ENCODE peak calls at places on chromosomes 6 and 20, in six cellular contexts. Q is fibroblast of villous mesenchyme, P is AG08396, R is substantia nigra, C is KBM-7, M is NCI-H748 treated with DMSO at 0.1 percent for 48 hours. G is an unnamed sample.

GRCh38 chr6:108353853-108354252 is 59.0 kb downstream of the AFG1L start:
- DNase-seq in Q (no peak), P (no peak), R (no peak), C (peak; percentile 32), M (no peak), G (no peak)

GRCh38 chr20:58709013-58709702 is 16.6 kb downstream of the NPEPL1 start:
- DNase-seq in Q (no peak), P (no peak), R (no peak), C (no peak), M (no peak), G (no peak)

GRCh38 chr6:23218751-23219150 is 649.4 kb downstream of the HDGFL1 start:
- DNase-seq in Q (no peak), P (no peak), R (no peak), C (no peak), M (peak; percentile 92), G (no peak)

GRCh38 chr6:137931849-137932465 is 64.9 kb downstream of the TNFAIP3 start:
- DNase-seq in Q (no peak), P (no peak), R (no peak), C (no peak), M (no peak), G (no peak)

GRCh38 chr6:129598244-129599187 is 111.5 kb downstream of the ARHGAP18 start:
- DNase-seq in Q (peak; percentile 82), P (peak; percentile 46), R (no peak), C (peak; percentile 88), M (peak; percentile 60), G (no peak)

GRCh38 chr6:8589941-8590676 is 154.8 kb upstream of the SLC35B3 start:
- DNase-seq in Q (no peak), P (no peak), R (no peak), C (no peak), M (no peak), G (no peak)

GRCh38 chr6:132369526-132369925 is 31.7 kb downstream of the MOXD1 start:
- DNase-seq in Q (peak; percentile 26), P (peak; percentile 20), R (no peak), C (no peak), M (no peak), G (no peak)

GRCh38 chr6:134447423-134447822 is 129.5 kb upstream of the SGK1 start:
- DNase-seq in Q (peak; percentile 28), P (no peak), R (no peak), C (no peak), M (no peak), G (no peak)

GRCh38 chr6:108582618-108583017 is 21.9 kb downstream of the FOXO3 start:
- DNase-seq in Q (no peak), P (no peak), R (no peak), C (no peak), M (no peak), G (no peak)

G was measured in anterior cingulate cortex.